ENCODE peak calls at places on chromosomes 16 and 17, in six cellular contexts. H, W, J, G, Q and C are unnamed samples.

GRCh38 chr17:73901661-73902415 is 257.6 kb upstream of the SDK2 start:
- DNase-seq in H (peak; percentile 79), W (peak; percentile 41), J (peak; percentile 80), G (no peak), Q (peak; percentile 6), C (no peak)

GRCh38 chr16:88988980-88989791 is 12.2 kb upstream of the CBFA2T3 start:
- DNase-seq in H (no peak), W (no peak), J (no peak), G (no peak), Q (no peak), C (no peak)

GRCh38 chr16:72722552-72722951 is 325.4 kb downstream of the ZFHX3 start:
- DNase-seq in H (peak; percentile 71), W (no peak), J (peak; percentile 78), G (no peak), Q (no peak), C (peak; percentile 5)

GRCh38 chr16:52491216-52491615 is 55.7 kb downstream of the TOX3 start:
- DNase-seq in H (no peak), W (no peak), J (no peak), G (no peak), Q (no peak), C (peak; percentile 3)

GRCh38 chr17:28346199-28346580 is 10.6 kb downstream of the TNFAIP1 start:
- DNase-seq in H (peak; percentile 26), W (no peak), J (no peak), G (no peak), Q (peak; percentile 25), C (no peak)

GRCh38 chr17:14334261-14334860 is 33.5 kb downstream of the HS3ST3B1 start:
- DNase-seq in H (no peak), W (no peak), J (no peak), G (no peak), Q (peak; percentile 75), C (no peak)

GRCh38 chr17:40321502-40322416 is 12.8 kb downstream of the RARA start:
- DNase-seq in H (no peak), W (peak; percentile 75), J (peak; percentile 33), G (no peak), Q (no peak), C (no peak)

GRCh38 chr16:68715471-68715870 is 21.6 kb upstream of the CDH1 start:
- DNase-seq in H (no peak), W (no peak), J (no peak), G (no peak), Q (peak; percentile 6), C (no peak)

GRCh38 chr17:6567528-6568185 is 11.3 kb upstream of the PITPNM3 start:
- DNase-seq in H (peak; percentile 51), W (no peak), J (peak; percentile 64), G (no peak), Q (peak; percentile 30), C (no peak)

GRCh38 chr16:31475949-31476304 is 4.0 kb downstream of the TGFB1I1 start:
- DNase-seq in H (no peak), W (no peak), J (peak; percentile 43), G (no peak), Q (no peak), C (no peak)

GRCh38 chr16:87832137-87832527 is 37.2 kb downstream of the SLC7A5 start:
- DNase-seq in H (no peak), W (no peak), J (no peak), G (no peak), Q (no peak), C (no peak)

GRCh38 chr16:87552772-87553171 is 49.5 kb upstream of the JPH3 start:
- DNase-seq in H (no peak), W (no peak), J (no peak), G (no peak), Q (no peak), C (no peak)

GRCh38 chr16:56641166-56641565 is 2.7 kb downstream of the MT1A start:
- DNase-seq in H (no peak), W (no peak), J (no peak), G (no peak), Q (no peak), C (no peak)

GRCh38 chr16:56645838-56646237 is 5.8 kb upstream of the MT1B start:
- DNase-seq in H (no peak), W (no peak), J (no peak), G (no peak), Q (no peak), C (no peak)

GRCh38 chr16:56643833-56644232 is 5.4 kb downstream of the MT1A start:
- DNase-seq in H (no peak), W (no peak), J (no peak), G (no peak), Q (no peak), C (no peak)

GRCh38 chr16:56645311-56645710 is 6.4 kb upstream of the MT1B start:
- DNase-seq in H (no peak), W (no peak), J (no peak), G (no peak), Q (no peak), C (no peak)

DNA sequence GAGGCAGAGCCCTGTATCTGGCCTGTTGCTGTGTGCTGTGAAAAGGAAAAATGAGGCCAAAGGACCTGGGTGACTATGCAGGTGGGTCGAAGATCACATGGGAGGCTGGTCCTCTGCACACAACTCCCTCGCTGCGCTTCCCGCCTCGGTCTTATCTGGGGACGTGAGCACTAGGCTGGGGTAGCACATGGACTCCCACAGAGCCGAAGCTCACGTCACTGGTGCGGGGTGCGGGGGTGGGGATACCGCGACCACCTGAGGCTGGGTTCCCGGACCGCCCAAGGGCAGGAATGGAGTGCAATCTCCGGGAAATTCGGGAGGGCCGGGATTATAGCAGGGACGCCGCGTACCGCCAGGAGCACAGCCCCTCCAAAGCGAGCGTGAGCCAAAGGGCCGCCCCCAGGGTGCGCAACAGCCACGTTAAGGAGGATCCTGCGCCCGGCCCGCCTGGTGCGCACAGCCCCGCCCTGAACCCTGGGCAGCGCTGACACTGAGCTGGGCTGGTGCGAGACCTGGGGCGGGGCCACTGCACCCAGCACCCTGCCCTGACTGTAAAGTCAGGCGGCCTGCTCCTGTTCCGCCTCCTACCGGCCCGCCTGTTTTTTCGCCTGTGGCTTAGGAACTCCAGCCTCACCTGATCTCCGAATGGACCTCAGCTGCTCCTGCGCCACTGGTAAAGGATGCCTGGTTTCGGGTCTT is 4.8 kb downstream of the MT1A start:
- DNase-seq in H (peak; percentile 59), W (peak; percentile 77), J (peak; percentile 79), G (peak; percentile 60), Q (peak; percentile 70), C (no peak)
- H3K27ac ChIP-seq in H (no peak overlapping the region), W (peak overlapping the region; percentile 13), J (no peak overlapping the region), G (peak overlapping the region; percentile 58), Q (no peak overlapping the region), C (no peak overlapping the region)

GRCh38 chr16:48999034-48999433 is 282.6 kb downstream of the CBLN1 start:
- DNase-seq in H (no peak), W (no peak), J (no peak), G (no peak), Q (no peak), C (no peak)
- H3K27ac ChIP-seq in H (no peak overlapping the region), W (no peak overlapping the region), J (no peak overlapping the region), G (no peak overlapping the region), Q (peak overlapping the region; percentile 37), C (no peak overlapping the region)

GRCh38 chr16:54277845-54278703 is 8.5 kb downstream of the IRX3 start:
- DNase-seq in H (peak; percentile 79), W (no peak), J (no peak), G (no peak), Q (no peak), C (no peak)
- H3K27ac ChIP-seq in H (no peak overlapping the region), W (no peak overlapping the region), J (no peak overlapping the region), G (no peak overlapping the region), Q (peak overlapping the region; percentile 60), C (no peak overlapping the region)

DNA sequence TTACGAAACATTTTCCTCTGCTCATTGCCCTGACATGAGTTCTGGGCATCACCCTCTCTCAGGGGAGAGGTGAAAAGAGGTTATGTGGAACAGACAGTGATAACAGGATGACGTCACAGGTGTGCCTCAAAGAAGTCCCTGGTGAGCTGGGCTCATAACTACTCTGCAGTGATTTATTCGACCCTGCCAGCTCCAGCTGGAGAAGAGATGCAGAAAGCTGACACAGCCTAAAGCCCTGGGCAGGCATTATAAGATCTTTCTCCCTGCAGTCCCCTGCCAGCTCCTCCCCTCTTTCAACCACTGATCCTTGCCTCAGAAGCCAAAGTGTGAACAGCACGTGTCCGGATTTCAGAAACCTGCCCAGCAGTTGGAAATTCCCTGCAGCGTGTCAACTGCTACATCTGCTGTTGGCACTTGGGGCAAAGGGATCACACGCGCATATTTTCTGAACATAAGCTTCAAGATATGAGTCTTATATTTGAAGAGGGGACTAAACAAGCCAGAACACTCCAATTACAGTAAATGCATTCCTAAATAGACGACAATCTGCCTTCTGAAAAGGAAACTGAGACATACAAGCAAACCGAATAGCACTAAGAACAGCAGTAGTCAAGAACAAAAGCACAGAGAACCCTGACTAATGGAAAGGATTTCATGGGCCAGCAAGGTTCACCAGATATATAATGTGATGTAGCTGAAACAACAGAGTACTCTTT is 80.5 kb downstream of the SMG6 start:
- DNase-seq in H (peak; percentile 21), W (peak; percentile 36), J (no peak), G (no peak), Q (peak; percentile 81), C (no peak)
- H3K27ac ChIP-seq in H (no peak overlapping the region), W (peak overlapping the region; percentile 80), J (no peak overlapping the region), G (peak overlapping the region; percentile 17), Q (peak overlapping the region; percentile 71), C (no peak overlapping the region)

GRCh38 chr17:19977360-19978205 is at the start of gene AKAP10:
- DNase-seq in H (peak; percentile 93), W (peak; percentile 96), J (peak; percentile 97), G (peak; percentile 78), Q (peak; percentile 90), C (peak; percentile 90)

GRCh38 chr17:19975601-19976000 is 2.0 kb downstream of the AKAP10 start:
- DNase-seq in H (no peak), W (no peak), J (no peak), G (no peak), Q (no peak), C (no peak)

GRCh38 chr17:19978206-19978802 is 676 bp upstream of the AKAP10 start:
- DNase-seq in H (no peak), W (no peak), J (peak; percentile 73), G (no peak), Q (no peak), C (no peak)

GRCh38 chr17:19978803-19979202 is 1.2 kb upstream of the AKAP10 start:
- DNase-seq in H (no peak), W (no peak), J (peak; percentile 68), G (no peak), Q (no peak), C (no peak)

GRCh38 chr17:19979917-19980770 is 2.5 kb upstream of the AKAP10 start:
- DNase-seq in H (peak; percentile 78), W (peak; percentile 65), J (peak; percentile 98), G (no peak), Q (peak; percentile 43), C (no peak)
- H3K27ac ChIP-seq in H (no peak overlapping the region), W (no peak overlapping the region), J (peak overlapping the region; percentile 34), G (no peak overlapping the region), Q (no peak overlapping the region), C (no peak overlapping the region)